ENCODE peak calls at places on chromosomes 13 and 19, in ten cellular contexts. G, P, K, T, U, O, Q, C, M and V are unnamed samples.

GRCh38 chr13:112818698-112819045 is 128.8 kb downstream of the ATP11A start:
- DNase-seq in T (no peak), M (no peak), U (no peak), K (no peak), O (no peak), Q (no peak), P (no peak), C (no peak), G (no peak), V (peak; percentile 51)

GRCh38 chr13:74770361-74770760 is 636.2 kb upstream of the KLF12 start:
- DNase-seq in M (no peak), C (no peak), K (no peak), P (peak; percentile 11), O (peak; percentile 76), U (peak; percentile 90), Q (peak; percentile 86), T (no peak), G (no peak), V (no peak)

GRCh38 chr13:62337109-62337880 is 921.6 kb upstream of the PCDH20 start:
- DNase-seq in T (no peak), M (no peak), K (no peak), U (no peak), P (no peak), G (no peak), Q (peak; percentile 2), C (no peak), O (no peak), V (no peak)

GRCh38 chr13:32164622-32165268 is 133.2 kb downstream of the FRY start:
- DNase-seq in P (no peak), M (no peak), K (no peak), U (peak; percentile 73), C (peak; percentile 32), Q (peak; percentile 88), G (no peak), T (no peak), O (peak; percentile 40), V (no peak)

GRCh38 chr13:105262579-105262978 is 1272.9 kb downstream of the EFNB2 start:
- DNase-seq in O (no peak), K (no peak), G (no peak), Q (no peak), T (no peak), P (no peak), M (no peak), C (no peak), U (no peak), V (no peak)

GRCh38 chr19:39362682-39363657 is 20.7 kb downstream of the SAMD4B start:
- DNase-seq in U (peak; percentile 62), T (no peak), P (no peak), C (no peak), Q (peak; percentile 89), M (no peak), G (no peak), O (peak; percentile 85), K (no peak), V (no peak)

GRCh38 chr13:94480672-94481145 is 1.2 kb upstream of the DCT start:
- DNase-seq in M (no peak), U (no peak), K (no peak), Q (peak; percentile 70), O (no peak), C (no peak), T (peak; percentile 77), G (peak; percentile 57), P (no peak), V (no peak)

GRCh38 chr19:1794424-1795185 is 17.5 kb downstream of the ATP8B3 start:
- DNase-seq in U (no peak), M (no peak), Q (no peak), P (no peak), C (no peak), T (no peak), K (no peak), G (no peak), O (no peak), V (no peak)

GRCh38 chr13:85567909-85568308 is 231.3 kb downstream of the SLITRK6 start:
- DNase-seq in Q (no peak), C (no peak), P (no peak), T (no peak), M (no peak), G (no peak), K (no peak), U (no peak), O (no peak), V (no peak)

GRCh38 chr19:5407356-5407755 is 47.9 kb upstream of the ZNRF4 start:
- DNase-seq in O (peak; percentile 17), G (no peak), K (no peak), Q (peak; percentile 28), U (peak; percentile 15), T (no peak), C (no peak), M (no peak), P (no peak), V (no peak)

GRCh38 chr13:41546372-41547252 is 89.3 kb downstream of the RGCC start:
- DNase-seq in P (peak; percentile 36), Q (peak; percentile 71), T (no peak), C (no peak), K (no peak), M (no peak), G (no peak), O (peak; percentile 87), U (peak; percentile 81), V (no peak)

GRCh38 chr13:67408823-67409222 is 178.7 kb upstream of the PCDH9 start:
- DNase-seq in C (no peak), T (no peak), Q (peak; percentile 95), G (no peak), M (no peak), K (no peak), U (no peak), P (no peak), O (no peak), V (no peak)

GRCh38 chr19:8377598-8377997 is 12.6 kb upstream of the RAB11B start:
- DNase-seq in C (no peak), G (peak; percentile 11), U (no peak), M (no peak), P (no peak), Q (no peak), K (no peak), O (no peak), T (peak; percentile 30), V (no peak)

GRCh38 chr19:17170538-17171297 is 44.4 kb upstream of the USE1 start:
- DNase-seq in Q (peak; percentile 16), U (no peak), P (no peak), K (no peak), M (no peak), G (no peak), C (no peak), T (no peak), O (no peak), V (no peak)

GRCh38 chr13:102814025-102814607 is 15.2 kb downstream of the BIVM start:
- DNase-seq in Q (no peak), O (no peak), T (no peak), G (no peak), K (no peak), P (no peak), C (no peak), U (no peak), M (no peak), V (no peak)

GRCh38 chr19:46668662-46669061 is 7.7 kb upstream of the DACT3 start:
- DNase-seq in U (no peak), O (no peak), K (no peak), P (no peak), C (no peak), Q (no peak), T (no peak), G (no peak), M (no peak), V (no peak)

GRCh38 chr13:99158846-99159245 is 41.8 kb upstream of the UBAC2 start:
- DNase-seq in C (no peak), M (no peak), Q (no peak), G (no peak), T (no peak), O (no peak), U (no peak), K (no peak), P (no peak), V (no peak)
- TF ChIP-seq CTCF in C (no peak), M (no peak), Q (no peak), G (no peak), T (no peak), O (no peak), U (no peak), K (no peak), P (no peak), V (no peak)

DNA sequence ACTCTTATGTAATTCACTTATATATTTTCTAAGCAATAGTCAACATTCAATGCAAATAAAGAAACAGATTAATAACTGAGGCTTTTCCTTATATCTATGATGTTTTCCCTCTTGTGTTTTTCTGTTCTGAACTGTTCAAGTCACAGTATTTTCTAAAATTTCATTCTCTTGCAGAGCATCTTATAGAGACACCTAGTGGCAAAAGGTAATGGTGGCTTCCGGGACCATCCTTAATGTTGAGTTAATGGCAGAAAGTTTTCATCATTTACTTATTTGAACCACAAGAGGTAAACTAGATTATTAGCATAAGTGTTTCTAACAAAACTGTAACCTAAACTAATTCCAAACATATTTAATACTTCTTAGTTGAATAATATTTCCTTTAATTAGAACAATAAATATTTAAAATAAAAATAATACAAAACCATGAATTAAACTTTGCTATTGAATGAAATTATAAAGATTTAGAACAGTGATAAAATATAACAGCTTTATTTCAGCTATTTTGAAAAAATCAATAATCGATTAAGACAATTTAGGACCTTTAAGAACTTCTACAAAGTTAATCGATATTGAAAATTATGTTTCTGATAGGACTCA is 1.7 kb upstream of the SLITRK5 start:
- DNase-seq in Q (peak; percentile 70), U (no peak), O (peak; percentile 52), P (peak; percentile 5), K (no peak), C (no peak), G (no peak), M (no peak), T (no peak), V (no peak)
- TF ChIP-seq CTCF in Q (peak; percentile 75), U (peak; percentile 71), O (peak; percentile 40), P (no peak), K (peak; percentile 43), C (peak; percentile 81), G (no peak), M (no peak), T (no peak), V (peak; percentile 69)

GRCh38 chr13:70842062-70842644 is 733.9 kb upstream of the KLHL1 start:
- DNase-seq in O (no peak), G (no peak), M (no peak), Q (no peak), C (no peak), K (no peak), P (no peak), U (no peak), T (no peak), V (no peak)
- TF ChIP-seq CTCF in O (no peak), G (no peak), M (no peak), Q (peak; percentile 15), C (no peak), K (no peak), P (no peak), U (no peak), T (no peak), V (no peak)

DNA sequence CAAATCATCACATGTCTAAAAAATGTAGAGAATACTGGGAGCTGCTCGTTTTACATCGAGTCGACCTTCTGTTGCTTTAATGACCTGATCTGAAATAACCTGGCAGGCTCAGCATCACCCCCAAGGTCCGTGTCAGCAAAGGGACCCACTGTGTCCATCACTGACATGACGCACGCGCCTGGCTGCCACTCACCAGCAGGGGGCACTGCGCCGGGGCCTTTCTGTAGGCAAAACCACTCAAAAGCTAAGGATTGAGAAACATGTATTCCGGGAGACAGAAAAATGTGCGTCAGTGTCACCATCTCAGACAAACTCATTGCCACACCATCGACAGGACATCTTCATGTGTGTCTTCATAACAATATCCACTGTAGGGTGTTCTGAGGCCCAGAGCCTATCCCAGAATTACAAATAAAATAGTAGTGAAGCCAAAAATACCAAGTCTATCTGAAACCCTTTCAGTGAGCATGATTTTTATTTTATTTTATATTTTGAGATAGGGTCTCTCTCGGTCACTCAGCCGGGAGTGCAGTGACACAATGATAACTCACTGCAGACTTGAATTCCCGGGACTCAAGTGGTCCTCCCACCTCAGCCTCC is 130.3 kb upstream of the LSM14A start:
- DNase-seq in P (no peak), C (peak; percentile 74), G (peak; percentile 47), K (peak; percentile 37), U (peak; percentile 69), Q (peak; percentile 65), T (peak; percentile 77), O (peak; percentile 3), M (peak; percentile 19), V (no peak)
- TF ChIP-seq CTCF in P (peak; percentile 71), C (peak; percentile 77), G (peak; percentile 70), K (peak; percentile 86), U (peak; percentile 97), Q (peak; percentile 96), T (peak; percentile 58), O (peak; percentile 57), M (peak; percentile 34), V (peak; percentile 74)